ENCODE peak calls at places on chromosomes 11 and 22, in four cellular contexts. S is PC-3, P is mammary epithelial cell, Y is GM23338. M is an unnamed sample.
A peak's percentile ranks its signal among the peaks of the same experiment; 100 is the strongest.

GRCh38 chr11:130214861-130215530 is 55.4 kb downstream of the ST14 start:
- DNase-seq in S (no peak), P (no peak), Y (no peak), M (no peak)

GRCh38 chr11:26021026-26021425 is 310.9 kb upstream of the ANO3 start:
- DNase-seq in S (no peak), P (peak; percentile 2), Y (no peak), M (no peak)

GRCh38 chr11:120013325-120014250 is 124.3 kb downstream of the TRIM29 start:
- DNase-seq in S (peak; percentile 65), P (peak; percentile 40), Y (peak; percentile 93), M (peak; percentile 6)

GRCh38 chr22:33871935-33872334 is 48.3 kb downstream of the LARGE1 start:
- DNase-seq in S (no peak), P (no peak), Y (no peak), M (no peak)

GRCh38 chr11:124113890-124114289 is 1.4 kb upstream of the VWA5A start:
- DNase-seq in S (no peak), P (peak; percentile 16), Y (no peak), M (no peak)

GRCh38 chr11:17207317-17208256 is at the start of gene PIK3C2A:
- DNase-seq in S (peak; percentile 93), P (peak; percentile 94), Y (peak; percentile 99), M (peak; percentile 89)

GRCh38 chr11:120666121-120666639 is 154.6 kb downstream of the GRIK4 start:
- DNase-seq in S (no peak), P (no peak), Y (peak; percentile 52), M (no peak)

GRCh38 chr11:65862191-65862735 is 2.0 kb downstream of the MUS81 start:
- DNase-seq in S (no peak), P (no peak), Y (no peak), M (peak; percentile 7)

GRCh38 chr22:39643311-39644083 is 72.9 kb downstream of the CACNA1I start:
- DNase-seq in S (no peak), P (no peak), Y (no peak), M (no peak)

GRCh38 chr22:25485626-25486545 is 78.6 kb upstream of the GRK3 start:
- DNase-seq in S (no peak), P (no peak), Y (no peak), M (peak; percentile 70)

GRCh38 chr22:36376265-36376664 is 11.5 kb downstream of the MYH9 start:
- DNase-seq in S (no peak), P (no peak), Y (no peak), M (no peak)

GRCh38 chr11:19723572-19724342 is 11.1 kb downstream of the NAV2 start:
- DNase-seq in S (peak; percentile 84), P (peak; percentile 65), Y (no peak), M (no peak)

GRCh38 chr11:19724765-19725164 is 12.1 kb downstream of the NAV2 start:
- DNase-seq in S (no peak), P (no peak), Y (no peak), M (no peak)

GRCh38 chr11:19725379-19726079 is 12.9 kb downstream of the NAV2 start:
- DNase-seq in S (peak; percentile 91), P (no peak), Y (peak; percentile 22), M (no peak)

GRCh38 chr11:19719960-19720359 is 7.3 kb downstream of the NAV2 start:
- DNase-seq in S (no peak), P (no peak), Y (no peak), M (no peak)

GRCh38 chr11:19722702-19723101 is 10.1 kb downstream of the NAV2 start:
- DNase-seq in S (no peak), P (no peak), Y (no peak), M (no peak)
- H3K4me1 ChIP-seq in S (peaks cover 70% of the 10 kb centered on the region), P (peaks cover 29% of the 10 kb centered on the region), Y (no peaks in the 10 kb centered on the region), M (no peaks in the 10 kb centered on the region)

DNA sequence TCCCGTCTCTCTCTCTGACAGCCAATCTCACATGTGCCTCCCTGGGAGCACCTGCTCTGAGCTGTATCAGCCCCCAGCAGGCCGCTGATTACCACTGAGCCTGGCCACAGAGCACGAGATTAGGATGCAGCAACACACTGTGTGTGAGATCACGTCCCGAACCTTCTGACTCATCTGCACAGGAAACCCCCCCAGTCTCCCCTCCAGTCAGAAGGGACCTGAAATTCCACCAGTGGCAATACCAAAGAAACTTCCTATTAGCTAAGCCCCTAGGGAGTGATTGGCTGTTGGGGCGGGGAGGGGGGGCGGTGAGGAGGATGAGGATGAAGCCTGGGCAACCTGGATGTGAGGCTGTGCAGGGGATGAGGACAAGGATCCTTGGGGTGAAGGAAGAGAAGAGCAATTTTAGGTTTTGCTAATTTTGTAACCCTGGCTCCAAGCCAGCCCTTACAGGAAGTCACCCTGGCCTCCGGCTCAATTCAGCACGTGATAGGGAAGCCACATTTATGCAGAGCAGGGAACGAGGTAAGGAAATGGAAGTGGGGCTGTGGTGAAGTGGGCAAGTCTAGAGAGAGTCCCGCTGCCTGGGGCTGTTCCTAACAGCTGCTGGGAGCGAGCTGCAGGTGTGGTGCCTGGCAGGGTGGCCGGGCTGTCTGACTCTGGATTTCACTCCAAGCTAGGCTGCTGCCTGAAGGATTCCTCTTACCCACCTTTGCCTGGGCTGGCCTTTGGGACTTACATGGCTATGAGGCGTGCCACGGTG is 1.9 kb downstream of the SLC43A3 start:
- DNase-seq in S (peak; percentile 71), P (peak; percentile 81), Y (no peak), M (peak; percentile 95)
- H2AFZ ChIP-seq in S (no peak overlapping the region), P (no peak overlapping the region), Y (no peak overlapping the region), M (no peak overlapping the region)

DNA sequence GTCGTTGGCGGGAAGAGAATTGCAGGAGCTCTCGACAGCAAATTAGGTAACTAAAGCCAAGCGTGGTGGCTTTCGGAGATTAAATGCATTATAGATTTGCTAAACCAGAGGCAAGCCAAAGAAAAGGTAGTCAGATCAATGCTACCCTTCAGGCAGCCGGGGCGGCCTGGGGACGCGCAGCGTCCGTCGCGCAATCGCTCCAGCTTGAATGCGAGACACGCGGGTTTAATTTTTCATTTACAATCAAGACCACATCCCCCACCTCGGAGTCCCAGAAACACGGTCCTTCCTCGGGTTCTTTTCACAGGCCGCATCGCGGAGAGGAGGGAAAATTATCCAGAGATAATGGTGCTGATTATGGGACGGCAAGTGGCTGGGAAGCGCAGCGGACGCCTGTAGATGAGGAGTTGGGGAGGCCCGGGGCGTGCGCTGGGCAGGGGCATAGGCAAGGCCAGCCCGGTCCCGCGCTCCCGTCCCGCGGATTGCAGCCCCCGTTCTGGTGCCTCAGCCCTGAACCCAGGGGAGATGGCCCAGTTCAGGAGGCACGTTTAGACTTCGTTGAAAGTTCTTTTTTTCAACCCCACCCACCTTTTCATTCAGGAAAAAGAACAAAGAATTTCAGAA is 350.4 kb downstream of the CADM1 start:
- DNase-seq in S (no peak), P (no peak), Y (no peak), M (no peak)
- TF ChIP-seq EZH2 in S (no peak), P (no peak), Y (no peak), M (no peak)

GRCh38 chr11:132742929-132743328 is 789.4 kb downstream of the OPCML start:
- DNase-seq in S (no peak), P (no peak), Y (no peak), M (no peak)
- H3K4me1 ChIP-seq in S (no peaks in the 10 kb centered on the region), P (peaks cover 10% of the 10 kb centered on the region), Y (no peaks in the 10 kb centered on the region), M (no peaks in the 10 kb centered on the region)

DNA sequence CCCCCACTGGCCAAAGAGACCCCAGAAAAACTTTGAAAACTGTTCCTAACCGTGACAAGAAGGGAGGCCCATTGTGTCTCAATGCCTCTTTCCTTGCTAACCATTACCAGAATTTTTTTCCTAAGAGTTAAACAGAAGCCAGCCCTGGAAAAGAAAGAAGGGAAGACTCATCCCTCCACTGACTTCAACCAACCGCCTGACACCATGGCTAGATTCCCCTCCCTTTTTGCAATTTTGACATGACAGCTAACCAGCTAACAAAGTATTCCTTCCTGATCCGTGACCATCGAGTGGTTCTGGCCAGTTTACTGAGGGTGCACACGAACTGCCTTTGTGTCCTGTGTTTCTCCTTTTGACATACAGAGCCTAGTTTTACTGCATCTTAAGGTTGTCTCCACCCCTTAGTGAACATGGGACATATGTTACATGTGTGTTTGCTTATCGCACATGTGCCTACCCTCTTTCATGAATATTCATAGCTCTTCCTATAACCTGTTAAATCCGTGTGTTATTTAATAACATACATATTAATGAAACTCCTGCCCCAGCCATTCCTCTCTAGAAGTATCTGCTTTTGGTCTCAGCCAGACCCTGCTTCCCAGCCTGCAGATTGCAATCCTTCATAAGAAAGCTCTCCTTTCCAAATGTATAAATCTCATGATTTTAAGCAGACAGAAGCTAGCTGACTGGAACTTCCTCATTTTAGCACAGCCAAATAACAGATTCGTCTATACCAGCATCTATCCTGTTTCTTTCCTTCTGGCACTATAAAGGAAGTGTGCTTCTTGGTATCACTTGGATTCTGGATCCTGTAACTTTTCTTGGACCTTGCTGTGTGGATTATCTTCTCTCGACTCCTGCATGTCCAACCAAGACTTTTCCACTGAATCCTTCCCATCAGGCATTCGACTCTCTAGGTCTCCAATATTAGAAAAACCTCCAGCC is 37.8 kb downstream of the RASSF10 start:
- DNase-seq in S (no peak), P (no peak), Y (no peak), M (no peak)
- H2AFZ ChIP-seq in S (no peak overlapping the region), P (no peak overlapping the region), Y (no peak overlapping the region), M (no peak overlapping the region)

GRCh38 chr11:133530501-133530835 is 1.8 kb downstream of the OPCML start:
- DNase-seq in S (no peak), P (no peak), Y (peak; percentile 82), M (no peak)

GRCh38 chr11:133531450-133531849 is 851 bp downstream of the OPCML start:
- DNase-seq in S (no peak), P (no peak), Y (peak; percentile 74), M (no peak)

GRCh38 chr11:133526790-133527189 is 5.5 kb downstream of the OPCML start:
- DNase-seq in S (no peak), P (no peak), Y (no peak), M (no peak)

GRCh38 chr11:133531971-133532651 is at the start of gene OPCML:
- DNase-seq in S (no peak), P (no peak), Y (peak; percentile 64), M (no peak)

DNA sequence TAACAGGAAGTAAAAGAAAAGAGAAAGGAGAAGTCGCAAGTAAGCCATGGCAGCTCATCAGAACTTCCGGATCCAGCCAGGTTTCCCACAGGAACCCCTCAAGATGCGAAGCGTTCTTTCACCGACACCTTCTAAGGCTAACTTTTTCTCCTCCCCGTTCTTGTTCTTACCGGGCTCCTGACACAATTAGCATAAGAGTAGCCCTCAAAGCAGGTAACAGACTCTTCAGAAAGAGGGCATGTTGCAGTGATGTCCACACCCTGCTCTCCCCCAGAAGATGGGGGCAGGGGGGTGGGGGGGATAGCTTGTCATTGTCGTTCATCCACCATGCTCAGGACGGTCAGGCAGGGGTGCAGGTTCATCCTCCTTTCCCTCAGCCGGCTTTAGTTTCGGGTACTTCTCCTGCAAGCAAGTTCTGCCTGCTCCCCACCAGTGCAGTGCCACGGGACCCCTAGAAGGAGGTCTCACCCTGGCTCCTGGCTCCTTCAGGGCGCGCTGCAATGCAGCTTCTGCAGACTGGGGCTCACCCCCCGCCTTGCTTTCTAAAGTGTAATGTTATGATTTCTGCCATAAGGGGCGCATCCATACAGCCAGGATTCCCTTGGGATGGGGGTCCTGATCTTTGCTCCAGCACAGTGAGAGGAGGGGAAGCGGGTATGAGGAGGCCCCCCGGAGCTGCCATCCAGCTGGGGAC is 2.3 kb downstream of the OPCML start:
- DNase-seq in S (no peak), P (no peak), Y (peak; percentile 71), M (no peak)
- TF ChIP-seq EZH2 in S (no peak), P (no peak), Y (no peak), M (no peak)

GRCh38 chr11:73190557-73190885 is 27.6 kb upstream of the P2RY2 start:
- DNase-seq in S (no peak), P (no peak), Y (no peak), M (no peak)

GRCh38 chr11:73189723-73190556 is 28.1 kb upstream of the P2RY2 start:
- DNase-seq in S (no peak), P (no peak), Y (no peak), M (no peak)

GRCh38 chr11:73192272-73192671 is 25.8 kb upstream of the P2RY2 start:
- DNase-seq in S (peak; percentile 99), P (peak; percentile 99), Y (no peak), M (no peak)

GRCh38 chr11:73189315-73189714 is 28.8 kb upstream of the P2RY2 start:
- DNase-seq in S (no peak), P (no peak), Y (no peak), M (no peak)

GRCh38 chr11:73191151-73191550 is 26.9 kb upstream of the P2RY2 start:
- DNase-seq in S (no peak), P (no peak), Y (no peak), M (no peak)
- H3K4me1 ChIP-seq in S (peaks cover 76% of the 10 kb centered on the region), P (peaks cover 76% of the 10 kb centered on the region), Y (no peaks in the 10 kb centered on the region), M (no peaks in the 10 kb centered on the region)

M was measured in DND-41.